ENCODE peak calls at places on chromosome 10, in ten cellular contexts. X is NCI-H510A treated with DMSO at 0.1 percent for 48 hours; W is NCI-H748 treated with DMSO at 0.1 percent for 48 hours; E is EH; G is cardiac fibroblast; D is amniotic stem cell; O is osteocyte; P is NCI-H1105 treated with DMSO at 0.1 percent for 48 hours; V is stimulated activated CD4-positive, alpha-beta T cell treated with anti-CD3 and anti-CD28 coated beads, Interleukin-15, amount 100 ng/mL, for 48 hours; F is stimulated activated CD8-positive, alpha-beta memory T cell treated with anti-CD3 and anti-CD28 coated beads, Interleukin-12 subunit alpha, Interleukin-12 subunit beta, amount 100 ng/mL, for 1 hour. S is an unnamed sample.

GRCh38 chr10:119028900-119029612 is 458 bp upstream of the NANOS1 start:
- DNase-seq in X (peak; percentile 87), W (peak; percentile 53), E (peak; percentile 84), G (peak; percentile 90), D (peak; percentile 40), O (peak; percentile 96), P (peak; percentile 63), V (peak; percentile 55), F (peak; percentile 65), S (peak; percentile 92)

GRCh38 chr10:96978621-96979154 is 146.6 kb downstream of the LCOR start:
- DNase-seq in X (no peak), W (no peak), E (no peak), G (no peak), D (no peak), O (no peak), P (no peak), V (no peak), F (no peak), S (no peak)

GRCh38 chr10:71726673-71727428 is 7.3 kb upstream of the C10orf105 start:
- DNase-seq in X (no peak), W (no peak), E (no peak), G (no peak), D (no peak), O (no peak), P (no peak), V (peak; percentile 58), F (no peak), S (no peak)

GRCh38 chr10:53111529-53111928 is 338.9 kb upstream of the MBL2 start:
- DNase-seq in X (no peak), W (no peak), E (no peak), G (no peak), D (no peak), O (no peak), P (no peak), V (no peak), F (no peak), S (no peak)

GRCh38 chr10:64365663-64366062 is 844.5 kb downstream of the REEP3 start:
- DNase-seq in X (no peak), W (no peak), E (no peak), G (no peak), D (no peak), O (no peak), P (no peak), V (no peak), F (no peak), S (no peak)

GRCh38 chr10:91211675-91212074 is 8.8 kb upstream of the PCGF5 start:
- DNase-seq in X (no peak), W (no peak), E (no peak), G (no peak), D (no peak), O (no peak), P (no peak), V (no peak), F (no peak), S (no peak)

GRCh38 chr10:116521424-116522305 is 24.1 kb upstream of the PNLIP start:
- DNase-seq in X (peak; percentile 39), W (no peak), E (peak; percentile 38), G (peak; percentile 61), D (no peak), O (no peak), P (peak; percentile 14), V (no peak), F (no peak), S (peak; percentile 45)

GRCh38 chr10:22226599-22226998 is 8.8 kb upstream of the EBLN1 start:
- DNase-seq in X (no peak), W (no peak), E (no peak), G (no peak), D (no peak), O (no peak), P (no peak), V (no peak), F (no peak), S (no peak)

GRCh38 chr10:96670786-96671185 is 49.5 kb downstream of the PIK3AP1 start:
- DNase-seq in X (peak; percentile 95), W (peak; percentile 90), E (peak; percentile 18), G (no peak), D (no peak), O (no peak), P (peak; percentile 72), V (no peak), F (no peak), S (no peak)

GRCh38 chr10:118792501-118792900 is 37.7 kb upstream of the CACUL1 start:
- DNase-seq in X (no peak), W (no peak), E (no peak), G (peak; percentile 60), D (no peak), O (no peak), P (no peak), V (no peak), F (no peak), S (no peak)

GRCh38 chr10:789831-790701 is 100.6 kb upstream of the DIP2C start:
- DNase-seq in X (no peak), W (no peak), E (no peak), G (no peak), D (no peak), O (peak; percentile 83), P (no peak), V (no peak), F (no peak), S (no peak)

GRCh38 chr10:78362406-78363022 is 328.9 kb downstream of the RPS24 start:
- DNase-seq in X (no peak), W (no peak), E (peak; percentile 85), G (peak; percentile 34), D (no peak), O (no peak), P (no peak), V (no peak), F (no peak), S (peak; percentile 16)

GRCh38 chr10:110141185-110141584 is 66.2 kb upstream of the MXI1 start:
- DNase-seq in X (no peak), W (no peak), E (peak; percentile 24), G (peak; percentile 76), D (no peak), O (no peak), P (no peak), V (no peak), F (no peak), S (no peak)

GRCh38 chr10:24858244-24858907 is 94.0 kb downstream of the PRTFDC1 start:
- DNase-seq in X (no peak), W (no peak), E (peak; percentile 63), G (peak; percentile 93), D (no peak), O (no peak), P (no peak), V (no peak), F (no peak), S (peak; percentile 36)

GRCh38 chr10:97454330-97455036 is 8.5 kb downstream of the ZDHHC16 start:
- DNase-seq in X (peak; percentile 18), W (no peak), E (peak; percentile 30), G (peak; percentile 75), D (no peak), O (no peak), P (no peak), V (no peak), F (no peak), S (no peak)

GRCh38 chr10:60759181-60759580 is 19.1 kb upstream of the CDK1 start:
- DNase-seq in X (no peak), W (no peak), E (no peak), G (no peak), D (no peak), O (no peak), P (no peak), V (no peak), F (no peak), S (no peak)

GRCh38 chr10:78770167-78771090 is 298.3 kb upstream of the ZMIZ1 start:
- DNase-seq in X (no peak), W (no peak), E (peak; percentile 69), G (no peak), D (no peak), O (no peak), P (no peak), V (no peak), F (no peak), S (no peak)

GRCh38 chr10:125878957-125879835 is 1.9 kb downstream of the DHX32 start:
- DNase-seq in X (no peak), W (no peak), E (peak; percentile 90), G (peak; percentile 76), D (peak; percentile 63), O (no peak), P (no peak), V (no peak), F (no peak), S (peak; percentile 89)

GRCh38 chr10:86263907-86264306 is 102.7 kb downstream of the GRID1 start:
- DNase-seq in X (no peak), W (no peak), E (no peak), G (no peak), D (no peak), O (no peak), P (no peak), V (no peak), F (no peak), S (no peak)

GRCh38 chr10:125661942-125662515 is 20.9 kb downstream of the TEX36 start:
- DNase-seq in X (no peak), W (no peak), E (peak; percentile 92), G (peak; percentile 47), D (peak; percentile 65), O (no peak), P (no peak), V (no peak), F (no peak), S (peak; percentile 38)

GRCh38 chr10:22335204-22335956 is 9.9 kb upstream of the SPAG6 start:
- DNase-seq in X (no peak), W (no peak), E (peak; percentile 62), G (peak; percentile 68), D (no peak), O (no peak), P (no peak), V (no peak), F (no peak), S (peak; percentile 60)

GRCh38 chr10:1157615-1157933 is 101.4 kb downstream of the WDR37 start:
- DNase-seq in X (no peak), W (no peak), E (no peak), G (no peak), D (no peak), O (no peak), P (no peak), V (no peak), F (no peak), S (no peak)

GRCh38 chr10:33588974-33589600 is 254.6 kb upstream of the NRP1 start:
- DNase-seq in X (no peak), W (no peak), E (no peak), G (no peak), D (no peak), O (no peak), P (no peak), V (no peak), F (no peak), S (no peak)

GRCh38 chr10:32621969-32622368 is 176.0 kb downstream of the CCDC7 start:
- DNase-seq in X (no peak), W (no peak), E (no peak), G (no peak), D (no peak), O (no peak), P (no peak), V (no peak), F (no peak), S (no peak)

S was measured in fibroblast of villous mesenchyme.